ENCODE peak calls at places on chromosomes 5 and 9, in five cellular contexts. S, J, U, A and P are unnamed samples. For H3K9me3 and H3K27me3, the result is how much of the 10 kb centered on the place peaks cover.

GRCh38 chr5:180126716-180127681 is 55.4 kb upstream of the RNF130 start:
- DNase-seq in S (peak), U (peak), A (no peak), J (peak), P (peak)

GRCh38 chr9:29332789-29333188 is 1759.5 kb upstream of the C9orf72 start:
- DNase-seq in U (no peak), A (no peak), S (no peak), J (no peak), P (no peak)

GRCh38 chr9:22116751-22117150 is 107.6 kb upstream of the CDKN2B start:
- DNase-seq in A (no peak), J (no peak), U (no peak), S (no peak), P (no peak)

GRCh38 chr9:69174645-69175487 is 789 bp downstream of the TJP2 start:
- DNase-seq in A (no peak), U (peak), S (peak), J (peak), P (peak)

GRCh38 chr5:14101922-14102321 is 41.2 kb upstream of the TRIO start:
- DNase-seq in A (no peak), S (no peak), J (no peak), U (peak), P (no peak)

GRCh38 chr5:146520731-146521130 is 4.7 kb upstream of the GPR151 start:
- DNase-seq in U (no peak), S (no peak), J (peak), A (no peak), P (no peak)

GRCh38 chr5:149046196-149046829 is 16.5 kb downstream of the SH3TC2 start:
- DNase-seq in U (no peak), A (no peak), S (no peak), J (no peak), P (no peak)

GRCh38 chr9:76257224-76257794 is 136.9 kb downstream of the RFK start:
- DNase-seq in U (no peak), S (no peak), J (no peak), A (peak), P (no peak)

GRCh38 chr5:1883120-1883924 is 597 bp upstream of the IRX4 start:
- DNase-seq in U (peak), A (peak), J (peak), S (no peak), P (peak)

GRCh38 chr5:169177431-169177694 is 123.6 kb downstream of the SLIT3 start:
- DNase-seq in J (no peak), U (no peak), S (no peak), A (no peak), P (no peak)

GRCh38 chr5:110064593-110065268 is 375.0 kb downstream of the MAN2A1 start:
- DNase-seq in S (no peak), J (no peak), A (no peak), U (no peak), P (no peak)

GRCh38 chr9:34158362-34158869 is 20.4 kb upstream of the UBAP1 start:
- DNase-seq in J (peak), A (no peak), S (no peak), U (no peak), P (no peak)

GRCh38 chr9:88837731-88838130 is 153.5 kb upstream of the S1PR3 start:
- DNase-seq in A (no peak), S (no peak), J (no peak), U (no peak), P (no peak)

GRCh38 chr9:34454571-34455065 is 3.8 kb downstream of the FAM219A start:
- DNase-seq in J (no peak), A (peak), U (no peak), S (no peak), P (no peak)

GRCh38 chr9:6925841-6926240 is 168.1 kb downstream of the KDM4C start:
- DNase-seq in S (no peak), A (no peak), J (peak), U (no peak), P (no peak)
- H3K9me3 ChIP-seq in S (under half), A (under half), J (under half), U (under half), P (under half)

DNA sequence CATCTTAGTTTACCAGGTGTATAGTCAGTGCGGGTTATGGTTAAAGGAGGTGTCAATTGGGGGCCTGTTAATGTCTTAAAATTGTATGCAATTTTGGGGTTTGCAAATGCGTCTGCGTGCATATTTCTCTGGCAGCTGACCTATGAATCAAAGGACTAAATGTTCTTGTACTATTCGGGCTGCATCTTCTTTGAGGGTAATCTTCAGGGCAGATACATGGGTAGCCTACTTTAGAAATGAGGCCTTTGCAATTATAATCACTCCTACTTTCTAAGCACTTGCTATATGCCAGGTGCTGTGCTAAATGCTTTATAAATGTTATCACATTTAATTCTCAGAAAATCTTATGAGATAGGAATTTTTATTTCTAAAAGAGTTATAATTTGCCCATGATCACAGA is 58.2 kb downstream of the NDFIP1 start:
- DNase-seq in A (no peak), S (no peak), U (no peak), J (no peak), P (no peak)
- H3K27me3 ChIP-seq in A (under half), S (under half), U (under half), J (under half), P (under half)

DNA sequence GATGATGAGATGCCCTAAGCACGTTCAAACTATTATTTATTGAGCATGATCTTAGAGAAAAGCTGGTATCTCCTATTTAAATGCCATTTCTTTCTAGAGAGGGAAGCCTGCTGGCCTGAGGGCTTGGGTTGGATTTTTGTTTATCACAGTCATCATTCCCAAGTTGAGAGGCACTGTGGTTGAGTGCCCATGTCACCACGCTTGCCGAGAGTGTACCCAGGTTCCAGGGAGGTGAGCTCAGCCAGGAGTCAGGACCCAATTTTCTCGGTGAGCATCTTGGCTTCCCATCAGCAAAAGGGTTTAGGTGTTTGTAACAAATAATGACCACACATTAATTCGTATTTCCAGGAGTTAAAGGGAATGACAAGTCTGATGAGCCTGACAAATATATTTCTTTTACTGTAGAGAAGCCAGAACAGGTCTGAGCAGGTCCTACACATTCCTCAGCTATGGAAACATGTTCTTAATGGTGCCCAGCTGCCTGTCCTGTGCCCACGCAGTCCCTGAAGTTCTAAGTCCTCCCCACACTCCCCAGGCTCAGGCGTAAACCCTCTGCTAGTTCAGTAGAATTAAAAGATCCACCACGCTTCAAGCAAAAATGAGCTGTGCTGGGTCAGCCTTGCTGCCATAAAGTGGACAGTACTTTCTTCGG is 258.9 kb upstream of the IRX2 start:
- DNase-seq in J (no peak), A (no peak), S (no peak), U (no peak), P (no peak)
- H3K9me3 ChIP-seq in J (under half), A (under half), S (under half), U (under half), P (under half)

GRCh38 chr9:133569891-133570651 is 35.6 kb downstream of the ADAMTSL2 start:
- DNase-seq in J (no peak), U (peak), A (no peak), S (no peak), P (no peak)

GRCh38 chr9:133570681-133571080 is 36.2 kb downstream of the ADAMTSL2 start:
- DNase-seq in A (no peak), S (no peak), J (no peak), U (no peak), P (no peak)

GRCh38 chr9:133572821-133573361 is 36.3 kb downstream of the FAM163B start:
- DNase-seq in S (peak), U (no peak), A (peak), J (peak), P (peak)

GRCh38 chr9:133571896-133572595 is 37.1 kb downstream of the FAM163B start:
- DNase-seq in J (no peak), S (no peak), A (no peak), U (no peak), P (no peak)

DNA sequence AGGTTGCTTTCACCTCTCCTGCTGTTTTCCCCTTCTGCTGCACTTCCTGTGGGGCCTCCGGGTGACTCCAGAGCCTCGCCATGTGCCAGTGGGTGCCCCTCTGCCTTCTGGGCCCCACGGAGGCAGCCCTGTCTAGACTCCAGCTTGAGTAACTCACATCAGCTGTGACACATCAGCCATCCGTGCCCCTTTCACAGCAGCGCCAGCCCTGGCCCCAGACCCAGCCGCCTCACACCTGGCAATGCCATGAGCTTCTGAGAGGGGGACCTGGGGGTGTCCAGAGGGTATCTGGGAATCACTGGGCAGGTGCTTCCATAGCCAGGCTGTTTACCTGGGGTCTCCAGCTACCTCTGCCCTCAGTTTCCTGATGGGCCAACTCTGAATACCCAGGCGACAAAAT is 37.0 kb downstream of the ADAMTSL2 start:
- DNase-seq in J (no peak), S (no peak), A (no peak), U (no peak), P (no peak)
- H3K27me3 ChIP-seq in J (under half), S (under half), A (under half), U (under half), P (under half)

DNA sequence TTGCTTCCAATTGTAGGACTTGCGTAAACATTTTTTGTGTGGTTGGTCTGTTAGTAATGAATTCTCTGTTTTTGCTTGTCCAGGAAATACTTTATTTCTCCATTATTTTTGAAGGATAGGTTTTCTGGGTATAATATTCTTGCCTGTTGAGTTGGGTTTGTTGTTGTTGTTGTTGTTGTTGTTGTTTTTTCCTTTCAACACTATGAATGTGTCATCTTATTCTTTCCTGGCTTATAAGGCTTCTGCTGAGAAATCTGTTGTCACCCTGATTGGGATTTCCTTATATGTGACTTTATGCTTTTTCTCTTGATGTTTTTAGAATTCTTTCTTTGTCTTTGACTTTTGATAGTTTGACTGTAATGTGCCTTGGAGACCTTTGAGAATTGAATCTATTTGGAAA is 39.8 kb downstream of the SLF1 start:
- DNase-seq in U (no peak), A (no peak), S (no peak), J (no peak), P (no peak)
- H3K9me3 ChIP-seq in U (under half), A (half or more), S (under half), J (under half), P (under half)

DNA sequence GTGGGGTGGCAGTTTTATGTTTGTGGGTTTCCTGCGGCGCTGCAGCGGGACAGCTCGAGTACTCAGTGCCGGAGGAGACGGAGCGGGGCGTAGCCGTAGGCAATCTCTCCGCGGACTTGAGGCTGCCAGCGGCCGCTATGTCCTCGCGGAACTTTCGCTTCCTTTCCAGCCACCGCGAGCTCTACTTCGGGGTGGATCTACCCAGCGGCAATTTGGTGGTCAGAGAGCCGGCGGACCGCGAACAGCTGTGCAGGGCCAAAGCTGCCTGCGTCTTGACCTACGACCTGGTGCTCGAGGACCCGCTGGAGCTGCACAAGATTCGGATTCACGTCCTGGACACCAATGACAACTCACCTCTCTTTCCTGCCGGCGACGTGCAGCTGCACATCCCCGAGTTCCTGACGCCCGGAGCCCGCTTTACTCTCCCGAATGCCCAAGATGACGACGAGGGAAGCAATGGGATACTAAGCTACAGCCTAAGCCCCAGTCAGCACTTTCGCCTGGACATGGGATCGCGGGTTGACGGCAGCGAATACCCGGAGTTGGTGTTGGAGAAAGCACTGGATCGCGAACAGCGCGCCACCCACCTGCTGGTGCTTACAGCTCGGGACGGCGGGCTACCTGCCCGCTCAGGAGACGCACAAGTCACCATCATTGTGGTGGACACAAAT is 939 bp downstream of the PCDHAC1 start:
- DNase-seq in U (peak), A (peak), S (peak), J (peak), P (no peak)
- H3K27me3 ChIP-seq in U (under half), A (half or more), S (under half), J (under half), P (under half)